ENCODE peak calls at places on chromosomes 11 and 22, in nine cellular contexts. Q, D, B, H, C, E, U, J and L are unnamed samples.

GRCh38 chr11:14454861-14455632 is 44.6 kb downstream of the COPB1 start:
- DNase-seq in Q (peak; percentile 53), D (no peak), B (no peak), H (no peak), C (no peak), E (no peak), U (no peak), J (no peak), L (no peak)

GRCh38 chr22:49306632-49306975 is 521.1 kb downstream of the BRD1 start:
- DNase-seq in Q (no peak), D (no peak), B (no peak), H (no peak), C (no peak), E (no peak), U (peak; percentile 56), J (no peak), L (no peak)

GRCh38 chr22:33519140-33519973 is 400.9 kb downstream of the LARGE1 start:
- DNase-seq in Q (peak; percentile 58), D (peak; percentile 58), B (no peak), H (no peak), C (no peak), E (no peak), U (no peak), J (no peak), L (no peak)

GRCh38 chr22:22753526-22754267 is 109.3 kb downstream of the GGTLC2 start:
- DNase-seq in Q (peak; percentile 59), D (peak; percentile 86), B (peak; percentile 68), H (peak; percentile 65), C (peak; percentile 63), E (no peak), U (no peak), J (peak; percentile 72), L (peak; percentile 75)

GRCh38 chr11:102416974-102417373 is 35.6 kb downstream of the TMEM123 start:
- DNase-seq in Q (no peak), D (no peak), B (no peak), H (no peak), C (no peak), E (no peak), U (no peak), J (no peak), L (peak; percentile 58)

GRCh38 chr11:79441159-79441875 is 487 bp upstream of the TENM4 start:
- DNase-seq in Q (no peak), D (no peak), B (no peak), H (no peak), C (no peak), E (no peak), U (no peak), J (no peak), L (no peak)

GRCh38 chr22:19933328-19934241 is 8.0 kb upstream of the COMT start:
- DNase-seq in Q (no peak), D (no peak), B (no peak), H (no peak), C (no peak), E (no peak), U (no peak), J (no peak), L (no peak)

GRCh38 chr11:110855246-110855645 is 143.0 kb upstream of the ARHGAP20 start:
- DNase-seq in Q (peak; percentile 50), D (no peak), B (no peak), H (no peak), C (no peak), E (no peak), U (no peak), J (no peak), L (no peak)

GRCh38 chr22:44331881-44332714 is 19.3 kb upstream of the SHISAL1 start:
- DNase-seq in Q (peak; percentile 51), D (no peak), B (no peak), H (no peak), C (no peak), E (no peak), U (peak; percentile 72), J (no peak), L (no peak)

GRCh38 chr11:127052420-127052819 is 51.9 kb upstream of the KIRREL3 start:
- DNase-seq in Q (no peak), D (no peak), B (no peak), H (no peak), C (no peak), E (no peak), U (no peak), J (no peak), L (no peak)

GRCh38 chr11:80886684-80887083 is 1445.9 kb upstream of the TENM4 start:
- DNase-seq in Q (no peak), D (no peak), B (no peak), H (no peak), C (no peak), E (no peak), U (no peak), J (no peak), L (no peak)

GRCh38 chr11:114149689-114150407 is 90.3 kb downstream of the ZBTB16 start:
- DNase-seq in Q (peak; percentile 64), D (no peak), B (no peak), H (no peak), C (no peak), E (no peak), U (peak; percentile 34), J (no peak), L (no peak)

GRCh38 chr22:37283393-37283937 is 1.2 kb downstream of the CYTH4 start:
- DNase-seq in Q (no peak), D (no peak), B (no peak), H (no peak), C (no peak), E (no peak), U (no peak), J (peak; percentile 67), L (no peak)

GRCh38 chr11:128686045-128686741 is 7.7 kb upstream of the FLI1 start:
- DNase-seq in Q (no peak), D (no peak), B (no peak), H (no peak), C (no peak), E (no peak), U (no peak), J (no peak), L (no peak)

GRCh38 chr11:1346669-1347390 is 37.4 kb upstream of the TOLLIP start:
- DNase-seq in Q (no peak), D (no peak), B (no peak), H (no peak), C (no peak), E (no peak), U (peak; percentile 48), J (no peak), L (no peak)

GRCh38 chr22:40057652-40058051 is 62.9 kb downstream of the FAM83F start:
- DNase-seq in Q (no peak), D (no peak), B (no peak), H (no peak), C (no peak), E (no peak), U (no peak), J (no peak), L (no peak)

GRCh38 chr22:23826510-23827350 is 12.1 kb downstream of the DERL3 start:
- DNase-seq in Q (no peak), D (no peak), B (no peak), H (no peak), C (no peak), E (no peak), U (peak; percentile 50), J (no peak), L (no peak)

GRCh38 chr11:69060806-69061712 is 12.3 kb downstream of the TPCN2 start:
- DNase-seq in Q (no peak), D (no peak), B (no peak), H (no peak), C (no peak), E (no peak), U (no peak), J (no peak), L (no peak)

GRCh38 chr11:79121351-79121750 is 319.5 kb downstream of the TENM4 start:
- DNase-seq in Q (no peak), D (no peak), B (no peak), H (no peak), C (no peak), E (no peak), U (no peak), J (no peak), L (no peak)